ENCODE peak calls at places on chromosomes 13 and 19, in five cellular contexts. E is pancreas, N is endodermal cell, O is IMR-90, C is heart right ventricle. X is an unnamed sample.

GRCh38 chr13:113950451-113951245 is 23.2 kb downstream of the C13orf46 start:
- DNase-seq in E (no peak), N (no peak), O (no peak), C (no peak), X (peak; percentile 74)

GRCh38 chr13:106597759-106598395 is 29.9 kb upstream of the ARGLU1 start:
- DNase-seq in E (no peak), N (no peak), O (no peak), C (no peak), X (peak; percentile 70)

GRCh38 chr13:79481685-79482052 is 714 bp downstream of the NDFIP2 start:
- DNase-seq in E (peak; percentile 33), N (no peak), O (no peak), C (no peak), X (no peak)

GRCh38 chr13:46639033-46639981 is 86.3 kb downstream of the LRCH1 start:
- DNase-seq in E (no peak), N (no peak), O (no peak), C (no peak), X (no peak)

GRCh38 chr19:17755977-17756670 is 4.8 kb downstream of the FCHO1 start:
- DNase-seq in E (no peak), N (peak; percentile 90), O (peak; percentile 50), C (no peak), X (no peak)

GRCh38 chr19:29492761-29493160 is 33.0 kb upstream of the VSTM2B start:
- DNase-seq in E (no peak), N (peak; percentile 34), O (peak; percentile 1), C (no peak), X (no peak)

GRCh38 chr19:34316741-34317241 is 48.2 kb upstream of the GPI start:
- DNase-seq in E (no peak), N (no peak), O (peak; percentile 66), C (no peak), X (no peak)

GRCh38 chr13:22014469-22014868 is 343.6 kb downstream of the FGF9 start:
- DNase-seq in E (no peak), N (no peak), O (no peak), C (no peak), X (no peak)

GRCh38 chr13:70844391-70845108 is 736.3 kb upstream of the KLHL1 start:
- DNase-seq in E (no peak), N (no peak), O (no peak), C (no peak), X (peak; percentile 34)

GRCh38 chr13:23950736-23951510 is 53.6 kb upstream of the C1QTNF9B start:
- DNase-seq in E (no peak), N (no peak), O (peak; percentile 7), C (no peak), X (no peak)

GRCh38 chr19:19458110-19458816 is 52.8 kb downstream of the GATAD2A start:
- DNase-seq in E (no peak), N (no peak), O (no peak), C (no peak), X (peak; percentile 18)

GRCh38 chr19:12453495-12453894 is 12.7 kb upstream of the ZNF443 start:
- DNase-seq in E (no peak), N (no peak), O (no peak), C (no peak), X (no peak)

GRCh38 chr19:46416077-46416709 is 2.8 kb upstream of the CCDC8 start:
- DNase-seq in E (peak; percentile 91), N (peak; percentile 97), O (peak; percentile 75), C (peak; percentile 87), X (peak; percentile 91)

GRCh38 chr13:25732146-25732865 is 319.5 kb downstream of the SHISA2 start:
- DNase-seq in E (no peak), N (no peak), O (peak; percentile 2), C (no peak), X (no peak)

GRCh38 chr13:43725460-43725859 is 61.3 kb downstream of the ENOX1 start:
- DNase-seq in E (no peak), N (no peak), O (no peak), C (no peak), X (no peak)

GRCh38 chr19:18280247-18281081 is 958 bp downstream of the JUND start:
- DNase-seq in E (peak; percentile 82), N (peak; percentile 77), O (peak; percentile 69), C (peak; percentile 67), X (peak; percentile 85)

GRCh38 chr13:66915596-66916185 is 314.4 kb downstream of the PCDH9 start:
- DNase-seq in E (no peak), N (no peak), O (peak; percentile 63), C (no peak), X (no peak)

GRCh38 chr19:39310558-39311311 is 9.9 kb downstream of the LRFN1 start:
- DNase-seq in E (no peak), N (peak; percentile 86), O (no peak), C (no peak), X (no peak)

GRCh38 chr13:19150712-19151228 is 30.9 kb downstream of the TUBA3C start:
- DNase-seq in E (no peak), N (no peak), O (no peak), C (peak; percentile 16), X (no peak)

GRCh38 chr13:50334944-50335343 is 319.7 kb downstream of the KCNRG start:
- DNase-seq in E (no peak), N (no peak), O (peak; percentile 56), C (no peak), X (no peak)

GRCh38 chr13:43831088-43831487 is 44.3 kb upstream of the ENOX1 start:
- DNase-seq in E (no peak), N (no peak), O (peak; percentile 61), C (no peak), X (no peak)

GRCh38 chr13:18964942-18965341 is 216.7 kb downstream of the TUBA3C start:
- DNase-seq in E (no peak), N (no peak), O (no peak), C (no peak), X (no peak)

GRCh38 chr13:111328111-111328802 is 7.8 kb downstream of the TEX29 start:
- DNase-seq in E (no peak), N (no peak), O (no peak), C (no peak), X (peak; percentile 54)

GRCh38 chr13:30456290-30456689 is 9.4 kb downstream of the HMGB1 start:
- DNase-seq in E (no peak), N (no peak), O (no peak), C (no peak), X (no peak)

GRCh38 chr19:6014551-6015135 is 36.7 kb upstream of the RANBP3 start:
- DNase-seq in E (no peak), N (no peak), O (no peak), C (no peak), X (no peak)

GRCh38 chr19:57103573-57104277 is 16.1 kb upstream of the USP29 start:
- DNase-seq in E (peak; percentile 21), N (peak; percentile 75), O (peak; percentile 47), C (peak; percentile 47), X (peak; percentile 39)

GRCh38 chr19:1275976-1276619 is 768 bp downstream of the FAM174C start:
- DNase-seq in E (no peak), N (no peak), O (no peak), C (no peak), X (no peak)

GRCh38 chr19:1274081-1274851 is 1.1 kb upstream of the FAM174C start:
- DNase-seq in E (peak; percentile 52), N (peak; percentile 74), O (no peak), C (no peak), X (no peak)

GRCh38 chr19:1274852-1275259 is 474 bp upstream of the FAM174C start:
- DNase-seq in E (no peak), N (peak; percentile 81), O (no peak), C (no peak), X (no peak)

GRCh38 chr19:1276620-1277007 is 1.3 kb downstream of the FAM174C start:
- DNase-seq in E (no peak), N (no peak), O (no peak), C (no peak), X (no peak)

GRCh38 chr19:1275260-1275975 is at the start of gene FAM174C:
- DNase-seq in E (peak; percentile 95), N (peak; percentile 99), O (peak; percentile 97), C (peak; percentile 96), X (peak; percentile 98)
- TF ChIP-seq CTCF in E (no peak), N (no peak), O (no peak), C (no peak), X (no peak)

GRCh38 chr19:49894011-49894664 is 2.5 kb downstream of the IL4I1 start:
- DNase-seq in E (no peak), N (no peak), O (no peak), C (no peak), X (no peak)
- TF ChIP-seq CTCF in E (no peak), N (no peak), O (no peak), C (no peak), X (no peak)

DNA sequence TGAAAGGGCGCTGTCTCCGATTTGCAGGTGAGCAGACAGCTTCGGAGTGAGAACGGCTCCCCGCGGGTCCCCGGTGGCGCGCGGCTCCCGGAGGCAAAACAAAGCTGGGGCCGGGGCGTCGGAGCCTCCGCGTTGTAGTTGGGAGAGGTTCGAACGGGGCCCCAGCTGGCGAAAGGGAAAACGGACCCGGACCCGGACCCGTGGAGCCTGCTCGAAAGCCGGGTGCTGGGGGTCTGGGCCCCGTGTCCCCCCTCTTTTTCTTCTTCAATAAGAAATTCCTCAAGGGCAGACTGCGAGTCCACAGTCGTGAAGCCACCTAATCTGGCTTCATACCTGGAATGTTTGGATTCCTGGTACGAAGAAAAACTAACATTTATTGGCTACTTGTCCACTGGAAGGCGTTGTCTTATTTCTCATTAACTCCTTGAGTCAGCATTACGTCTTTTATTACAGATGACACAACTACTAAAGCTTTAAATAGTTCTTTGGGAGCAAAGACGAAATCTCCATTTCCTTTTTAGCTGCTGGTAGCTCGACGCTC is 627 bp upstream of the MTIF3 start:
- DNase-seq in E (peak; percentile 60), N (peak; percentile 78), O (peak; percentile 47), C (peak; percentile 26), X (peak; percentile 50)
- TF ChIP-seq CTCF in E (no peak), N (no peak), O (no peak), C (no peak), X (no peak)

GRCh38 chr13:110129076-110129475 is 177.9 kb downstream of the COL4A1 start:
- DNase-seq in E (no peak), N (no peak), O (no peak), C (no peak), X (no peak)

GRCh38 chr13:110130431-110130830 is 176.5 kb downstream of the COL4A1 start:
- DNase-seq in E (no peak), N (no peak), O (no peak), C (no peak), X (no peak)

GRCh38 chr13:110128546-110128945 is 178.4 kb downstream of the COL4A1 start:
- DNase-seq in E (no peak), N (no peak), O (no peak), C (no peak), X (no peak)

GRCh38 chr13:110127986-110128511 is 178.9 kb downstream of the COL4A1 start:
- DNase-seq in E (no peak), N (no peak), O (peak; percentile 49), C (no peak), X (no peak)

DNA sequence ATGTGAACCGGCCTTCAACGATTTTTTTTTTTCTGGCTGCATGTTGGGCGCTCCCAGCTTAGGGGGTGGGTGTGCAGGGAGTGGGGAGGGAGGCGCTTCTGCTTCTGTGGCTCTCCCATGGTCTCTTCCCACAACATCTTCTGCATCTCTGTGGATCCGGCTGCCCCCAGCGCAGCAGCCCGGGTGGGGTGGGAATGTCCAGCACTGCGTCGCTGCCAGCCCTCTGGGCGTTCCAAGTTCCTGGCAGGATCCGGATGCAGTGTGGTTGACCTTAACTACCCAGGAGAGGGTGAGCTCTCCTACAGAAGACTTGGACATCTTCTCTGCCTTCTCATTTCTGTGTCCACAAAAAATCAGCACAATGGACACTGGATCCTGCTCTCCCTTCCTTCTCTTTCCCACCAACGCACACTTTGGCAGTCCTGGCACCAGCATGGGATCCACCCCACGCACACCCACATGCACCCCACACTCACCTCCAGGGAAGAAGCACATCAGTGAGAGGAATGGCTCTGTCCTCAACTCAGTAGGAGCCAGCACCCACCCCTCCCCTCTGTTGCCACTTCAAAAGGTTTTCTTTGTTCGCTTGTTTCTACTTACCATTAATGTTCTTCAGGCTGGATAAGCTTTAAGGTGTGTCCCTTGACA is 177.3 kb downstream of the COL4A1 start:
- DNase-seq in E (no peak), N (no peak), O (no peak), C (no peak), X (no peak)
- TF ChIP-seq CTCF in E (no peak), N (no peak), O (no peak), C (no peak), X (no peak)

X was measured in left lung.